ENCODE peak calls at places on chromosomes 5 and 9, in five cellular contexts. O, L, T, N and U are unnamed samples. For H3K36me3, the result is how much of the 10 kb centered on the place peaks cover.

GRCh38 chr5:111013011-111013410 is 58.5 kb upstream of the TSLP start:
- DNase-seq in N (no peak), T (no peak), L (no peak), O (peak), U (no peak)

GRCh38 chr9:112439171-112439570 is 47.5 kb upstream of the KIAA1958 start:
- DNase-seq in N (no peak), L (no peak), O (no peak), T (no peak), U (no peak)

GRCh38 chr5:67724412-67725135 is 491.0 kb upstream of the PIK3R1 start:
- DNase-seq in N (no peak), T (no peak), L (no peak), O (no peak), U (no peak)

GRCh38 chr5:56160723-56161445 is 72.2 kb downstream of the ANKRD55 start:
- DNase-seq in T (no peak), N (no peak), O (no peak), L (no peak), U (no peak)

GRCh38 chr9:22117511-22118388 is 108.6 kb upstream of the CDKN2B start:
- DNase-seq in O (peak), L (peak), T (no peak), N (peak), U (no peak)

GRCh38 chr5:19018822-19019221 is 969.2 kb downstream of the CDH18 start:
- DNase-seq in O (no peak), L (no peak), T (no peak), N (peak), U (peak)

GRCh38 chr9:2623046-2623865 is 1.7 kb downstream of the VLDLR start:
- DNase-seq in L (peak), O (peak), T (peak), N (peak), U (peak)

GRCh38 chr5:124907098-124907644 is 160.7 kb upstream of the ZNF608 start:
- DNase-seq in O (no peak), N (no peak), L (no peak), T (no peak), U (no peak)

GRCh38 chr9:74496819-74497749 is at the start of gene RORB:
- DNase-seq in N (peak), O (peak), T (peak), L (peak), U (peak)

GRCh38 chr5:103358305-103358996 is 99.9 kb downstream of the MACIR start:
- DNase-seq in N (no peak), L (no peak), T (no peak), O (no peak), U (no peak)

GRCh38 chr5:14063117-14063516 is 80.0 kb upstream of the TRIO start:
- DNase-seq in N (no peak), O (peak), L (no peak), T (no peak), U (no peak)

GRCh38 chr5:181039961-181040915 is at the start of gene BTNL9:
- DNase-seq in L (no peak), T (no peak), N (no peak), O (no peak), U (no peak)

GRCh38 chr5:120499876-120500275 is 35.8 kb downstream of the PRR16 start:
- DNase-seq in O (no peak), L (no peak), N (no peak), T (no peak), U (no peak)

GRCh38 chr5:110735545-110735944 is 3.3 kb upstream of the SLC25A46 start:
- DNase-seq in T (no peak), O (no peak), N (no peak), L (no peak), U (no peak)

GRCh38 chr5:138466058-138466899 is 1.0 kb downstream of the EGR1 start:
- DNase-seq in L (no peak), O (peak), T (peak), N (no peak), U (peak)

GRCh38 chr5:125394661-125395280 is 648.3 kb upstream of the ZNF608 start:
- DNase-seq in N (no peak), T (no peak), L (no peak), O (no peak), U (no peak)

DNA sequence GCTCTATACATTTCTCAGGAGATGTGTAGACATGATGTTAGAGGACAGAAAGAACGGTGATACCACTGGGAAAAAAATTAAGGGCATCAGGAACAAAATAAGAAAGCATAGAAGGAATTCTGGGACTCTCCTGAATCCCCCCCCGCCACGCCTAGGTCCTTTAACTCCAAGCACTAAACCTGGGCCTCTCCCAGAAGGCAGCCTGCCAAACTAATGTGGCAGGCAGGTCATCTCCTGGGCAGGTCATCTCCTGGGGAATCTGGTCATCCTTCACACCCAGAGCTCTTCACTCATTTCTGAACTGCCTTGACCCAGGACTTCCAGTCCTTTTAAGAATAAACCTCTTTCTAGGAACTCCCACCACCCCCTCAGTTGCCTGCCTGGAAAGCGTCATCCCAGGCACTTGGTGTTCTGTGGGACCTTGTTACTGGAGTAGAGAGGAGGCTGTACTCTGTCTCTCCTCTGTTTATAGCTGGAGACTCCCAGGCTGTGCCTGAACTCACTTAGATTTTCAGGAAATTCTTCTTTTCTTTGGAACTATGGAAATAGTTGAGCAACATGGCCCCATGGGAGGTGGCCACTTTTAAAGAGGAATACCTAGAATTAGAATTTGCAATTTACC is 24.1 kb downstream of the PSAT1 start:
- DNase-seq in O (no peak), T (no peak), L (no peak), N (no peak), U (no peak)
- H3K36me3 ChIP-seq in O (half or more), T (under half), L (under half), N (half or more), U (half or more)

GRCh38 chr9:110141118-110141797 is 66.7 kb downstream of the C9orf152 start:
- DNase-seq in O (peak), N (no peak), T (no peak), L (no peak), U (no peak)

GRCh38 chr9:110142253-110142652 is 65.7 kb downstream of the C9orf152 start:
- DNase-seq in N (no peak), L (no peak), T (no peak), O (no peak), U (no peak)

GRCh38 chr9:110142868-110143866 is 64.8 kb downstream of the C9orf152 start:
- DNase-seq in O (no peak), L (no peak), T (no peak), N (peak), U (peak)

GRCh38 chr9:110143969-110144545 is 63.9 kb downstream of the C9orf152 start:
- DNase-seq in N (no peak), L (peak), T (peak), O (no peak), U (no peak)

GRCh38 chr9:110140276-110140675 is 67.7 kb downstream of the C9orf152 start:
- DNase-seq in T (no peak), O (no peak), L (no peak), N (no peak), U (no peak)
- H3K36me3 ChIP-seq in T (under half), O (under half), L (under half), N (under half), U (under half)

DNA sequence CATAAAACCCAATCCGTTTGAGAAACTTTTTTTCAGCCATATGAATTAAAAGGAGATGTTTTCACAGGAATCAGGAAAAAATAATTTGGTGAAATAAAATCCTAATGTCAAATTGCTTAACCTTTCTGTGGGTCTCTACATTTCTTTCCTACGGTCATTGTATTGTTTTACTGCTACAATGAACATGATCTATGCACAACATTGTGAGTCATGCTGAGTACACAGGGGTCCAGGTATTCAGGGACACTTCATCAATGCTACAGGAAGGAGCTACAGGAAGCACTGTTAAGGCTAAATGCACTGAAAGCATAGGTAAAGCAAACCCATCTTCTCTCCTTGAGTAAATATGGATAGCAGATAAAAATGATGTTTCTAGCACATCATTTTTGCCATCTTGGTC is 85.7 kb downstream of the DIRAS2 start:
- DNase-seq in L (no peak), N (no peak), O (no peak), T (no peak), U (no peak)
- H3K36me3 ChIP-seq in L (under half), N (under half), O (under half), T (under half), U (under half)

DNA sequence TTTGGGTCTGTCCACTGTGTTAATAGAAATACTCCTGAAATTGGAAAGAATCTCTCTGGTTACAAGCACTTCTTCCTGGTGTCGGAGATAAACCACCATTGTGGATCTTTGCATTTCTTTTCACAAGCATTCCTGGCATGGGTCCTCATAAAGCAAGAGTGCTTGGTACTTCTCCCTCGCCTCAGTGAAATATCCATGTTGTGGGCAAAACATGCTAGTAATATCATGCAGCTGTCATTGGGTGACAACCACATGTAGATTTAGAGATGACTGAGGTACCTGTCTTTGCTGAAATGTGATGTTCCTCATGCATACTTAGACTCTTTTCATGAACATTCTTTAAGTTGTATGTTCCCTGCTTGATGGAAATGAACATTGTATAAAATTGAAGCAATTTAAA is 697.7 kb upstream of the WWC1 start:
- DNase-seq in T (no peak), L (no peak), N (no peak), O (no peak), U (no peak)
- H3K36me3 ChIP-seq in T (under half), L (under half), N (under half), O (under half), U (under half)

GRCh38 chr5:79617539-79617938 is 5.3 kb downstream of the TENT2 start:
- DNase-seq in T (no peak), O (no peak), L (no peak), N (no peak), U (no peak)

GRCh38 chr5:79619849-79620248 is 7.6 kb downstream of the TENT2 start:
- DNase-seq in L (no peak), O (no peak), T (no peak), N (no peak), U (no peak)

GRCh38 chr5:79621056-79621455 is 8.8 kb downstream of the TENT2 start:
- DNase-seq in L (no peak), O (peak), T (no peak), N (no peak), U (no peak)
- H3K36me3 ChIP-seq in L (half or more), O (under half), T (half or more), N (under half), U (under half)

GRCh38 chr9:137271696-137272076 is 5.8 kb upstream of the TOR4A start:
- DNase-seq in O (no peak), T (no peak), N (no peak), L (no peak), U (peak)

GRCh38 chr9:137273095-137273490 is 4.4 kb upstream of the TOR4A start:
- DNase-seq in L (no peak), N (no peak), O (no peak), T (no peak), U (peak)

GRCh38 chr9:137272241-137273094 is 5.1 kb upstream of the TOR4A start:
- DNase-seq in L (no peak), T (no peak), N (no peak), O (no peak), U (peak)

GRCh38 chr9:137269231-137269772 is 8.2 kb upstream of the TOR4A start:
- DNase-seq in O (peak), N (no peak), L (peak), T (no peak), U (peak)

GRCh38 chr9:137270929-137271695 is 6.4 kb upstream of the TOR4A start:
- DNase-seq in O (no peak), L (no peak), T (no peak), N (no peak), U (peak)
- H3K36me3 ChIP-seq in O (under half), L (under half), T (half or more), N (under half), U (under half)

DNA sequence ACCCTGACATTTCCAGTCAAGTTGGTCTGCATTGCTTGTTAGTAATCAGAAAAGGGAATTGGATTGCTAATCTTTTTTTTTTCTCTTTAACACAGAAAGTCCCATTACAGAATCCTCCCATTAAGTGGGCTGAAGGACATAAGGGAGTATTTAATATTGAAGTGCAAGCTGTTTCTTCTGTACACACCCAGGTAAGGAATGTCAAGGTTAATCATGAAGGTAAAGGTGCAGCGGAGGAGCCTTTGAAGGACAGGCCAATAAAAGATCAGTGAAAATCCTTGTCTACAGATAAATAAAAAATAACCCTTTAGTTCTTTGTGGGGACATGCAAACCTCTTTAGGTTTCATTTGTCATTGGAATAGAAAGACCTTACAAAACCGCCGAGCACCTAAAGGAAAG is 161.4 kb downstream of the DOCK8 start:
- DNase-seq in L (no peak), N (no peak), O (no peak), T (no peak), U (no peak)
- H3K36me3 ChIP-seq in L (under half), N (under half), O (under half), T (half or more), U (under half)

GRCh38 chr9:92313624-92314012 is 11.5 kb downstream of the NOL8 start:
- DNase-seq in L (no peak), N (no peak), T (no peak), O (no peak), U (no peak)

GRCh38 chr9:92315456-92315855 is 9.7 kb downstream of the NOL8 start:
- DNase-seq in N (no peak), T (no peak), L (no peak), O (no peak), U (no peak)

GRCh38 chr9:92310562-92310961 is 14.6 kb downstream of the NOL8 start:
- DNase-seq in L (no peak), O (peak), T (no peak), N (no peak), U (no peak)

GRCh38 chr9:92308893-92309292 is 15.4 kb upstream of the IARS1 start:
- DNase-seq in T (no peak), N (no peak), O (peak), L (no peak), U (no peak)

DNA sequence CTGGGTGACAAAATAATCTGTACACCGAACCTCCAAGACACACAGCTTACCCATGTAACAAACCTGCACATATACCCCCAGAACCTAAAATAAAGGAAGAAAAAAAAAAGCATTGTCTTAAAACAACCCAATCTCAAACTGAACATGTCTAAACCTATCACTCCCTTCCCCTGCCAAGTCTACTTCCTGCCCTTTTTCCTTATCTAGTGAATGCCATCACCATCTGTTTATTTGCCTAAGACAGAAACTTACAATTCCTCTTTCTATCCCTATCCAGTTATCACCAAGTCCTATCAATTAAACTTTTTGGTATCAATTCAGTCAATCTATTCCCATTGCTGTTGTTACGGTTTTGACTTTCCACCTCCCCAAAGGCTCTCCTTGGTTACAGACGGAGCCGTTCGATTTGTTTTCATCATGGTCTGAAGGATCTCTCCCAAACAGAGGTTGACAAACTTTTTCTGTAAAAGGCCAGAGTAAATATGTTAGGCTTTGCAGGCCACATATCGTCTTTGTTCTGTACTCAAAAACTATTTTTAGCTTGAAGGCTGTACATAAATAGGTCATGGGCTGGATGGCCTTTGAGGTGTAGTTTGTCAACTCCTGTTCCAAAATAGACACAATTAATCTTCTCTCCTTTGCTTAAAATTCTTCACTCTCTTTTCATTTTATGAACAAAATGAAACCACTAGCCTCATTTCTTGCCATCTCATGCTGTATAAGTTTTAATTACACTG is 12.1 kb downstream of the NOL8 start:
- DNase-seq in L (no peak), N (no peak), T (no peak), O (no peak), U (no peak)
- H3K36me3 ChIP-seq in L (half or more), N (under half), T (half or more), O (under half), U (under half)

DNA sequence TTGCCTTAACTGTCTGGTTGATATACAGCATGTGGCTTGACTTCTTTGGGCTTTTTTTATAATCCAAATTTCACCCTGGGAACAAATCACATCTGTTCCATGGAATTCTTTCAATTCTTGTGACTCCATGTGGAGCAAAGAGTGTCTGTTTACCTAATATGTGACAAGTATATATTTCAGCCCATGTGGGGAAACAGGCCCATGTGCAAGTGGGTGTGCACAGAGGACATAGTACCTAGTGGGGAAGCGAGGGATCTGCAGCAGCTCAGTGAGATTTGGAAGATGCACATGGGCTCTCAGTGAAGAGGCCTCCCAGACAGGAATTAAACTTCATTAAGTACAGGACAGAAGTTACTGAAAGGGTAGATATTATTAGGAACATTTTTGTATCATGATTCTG is 181.0 kb downstream of the SLC12A2 start:
- DNase-seq in L (no peak), N (no peak), T (no peak), O (peak), U (no peak)
- H3K36me3 ChIP-seq in L (under half), N (under half), T (under half), O (under half), U (under half)